ENCODE peak calls at places on chromosomes 11 and 22, in ten cellular contexts. C, T, G, J, X, M, R, Q, D and Y are unnamed samples.
A peak's percentile ranks its signal among the peaks of the same experiment; 100 is the strongest.

GRCh38 chr22:45946805-45947600 is 30.0 kb downstream of the WNT7B start:
- DNase-seq in J (no peak), Q (no peak), C (no peak), G (no peak), R (no peak), M (peak; percentile 47), T (no peak), D (peak; percentile 61), X (no peak), Y (no peak)

GRCh38 chr11:8019671-8020597 is 32.8 kb downstream of the EIF3F start:
- DNase-seq in G (peak; percentile 39), R (no peak), X (no peak), D (peak; percentile 31), J (no peak), C (no peak), M (peak; percentile 44), Q (peak; percentile 37), T (peak; percentile 25), Y (no peak)

GRCh38 chr22:36086629-36087254 is 58.1 kb upstream of the RBFOX2 start:
- DNase-seq in D (no peak), Q (no peak), C (no peak), R (no peak), G (no peak), J (no peak), T (no peak), M (no peak), X (no peak), Y (no peak)

GRCh38 chr11:63768232-63769043 is at the start of gene ZFTA:
- DNase-seq in Q (peak; percentile 63), J (peak; percentile 79), M (no peak), C (peak; percentile 80), D (peak; percentile 53), G (peak; percentile 85), T (peak; percentile 73), R (no peak), X (peak; percentile 49), Y (peak; percentile 68)

GRCh38 chr22:45922661-45923060 is 54.3 kb downstream of the WNT7B start:
- DNase-seq in M (no peak), X (no peak), G (no peak), D (no peak), J (no peak), R (no peak), Q (no peak), C (no peak), T (no peak), Y (no peak)

GRCh38 chr11:114738954-114739353 is 60.6 kb downstream of the NXPE2 start:
- DNase-seq in G (no peak), J (no peak), D (peak; percentile 2), R (peak; percentile 8), Q (peak; percentile 40), C (no peak), M (peak; percentile 3), T (peak; percentile 45), X (no peak), Y (peak; percentile 49)

GRCh38 chr11:79762271-79762935 is 321.6 kb upstream of the TENM4 start:
- DNase-seq in J (no peak), X (no peak), Q (peak; percentile 35), T (no peak), D (no peak), G (no peak), M (no peak), C (no peak), R (no peak), Y (peak; percentile 15)

GRCh38 chr11:28618426-28618825 is 510.2 kb downstream of the METTL15 start:
- DNase-seq in C (no peak), Q (no peak), T (no peak), R (no peak), J (no peak), M (no peak), G (no peak), D (no peak), X (no peak), Y (no peak)

GRCh38 chr11:130829801-130830562 is 86.3 kb downstream of the SNX19 start:
- DNase-seq in D (no peak), M (no peak), T (no peak), Q (no peak), C (peak; percentile 86), G (no peak), R (no peak), X (no peak), J (peak; percentile 48), Y (peak; percentile 60)

GRCh38 chr11:70420008-70420464 is 21.7 kb downstream of the CTTN start:
- DNase-seq in M (no peak), Q (no peak), C (no peak), G (no peak), J (no peak), D (no peak), X (no peak), R (no peak), T (no peak), Y (no peak)

GRCh38 chr11:126305699-126306098 is 1.8 kb downstream of the DCPS start:
- DNase-seq in J (no peak), G (no peak), Q (no peak), T (no peak), X (no peak), D (no peak), R (no peak), C (no peak), M (no peak), Y (no peak)

GRCh38 chr11:33829430-33830141 is 55.3 kb upstream of the FBXO3 start:
- DNase-seq in M (peak; percentile 63), Q (peak; percentile 76), J (peak; percentile 43), G (peak; percentile 59), X (peak; percentile 14), C (no peak), T (peak; percentile 68), R (peak; percentile 39), D (peak; percentile 22), Y (peak; percentile 38)

GRCh38 chr11:1548221-1549070 is 23.6 kb downstream of the DUSP8 start:
- DNase-seq in R (no peak), C (peak; percentile 74), T (peak; percentile 83), G (no peak), Q (peak; percentile 74), J (peak; percentile 72), M (no peak), X (no peak), D (no peak), Y (no peak)

GRCh38 chr11:62665630-62666258 is 632 bp downstream of the CSKMT start:
- DNase-seq in T (no peak), C (peak; percentile 83), R (no peak), M (no peak), D (no peak), X (peak; percentile 48), G (peak; percentile 69), J (peak; percentile 57), Q (no peak), Y (peak; percentile 30)

GRCh38 chr11:45616802-45617549 is 48.4 kb downstream of the CHST1 start:
- DNase-seq in G (no peak), J (no peak), T (no peak), Q (no peak), C (no peak), R (no peak), M (no peak), D (no peak), X (no peak), Y (no peak)